ENCODE peak calls at places on chromosomes 4 and X, in five cellular contexts. J, B, L, X and V are unnamed samples.
A peak's percentile ranks its signal among the peaks of the same experiment; 100 is the strongest.

GRCh38 chrX:70444326-70445196 is at the start of gene DLG3:
- DNase-seq in B (peak; percentile 38), J (no peak), X (peak; percentile 81), L (peak; percentile 38), V (no peak)

GRCh38 chr4:146146918-146147317 is 28.6 kb upstream of the LSM6 start:
- DNase-seq in X (no peak), J (no peak), L (no peak), B (no peak), V (no peak)

GRCh38 chr4:108779958-108780357 is 17.1 kb upstream of the ETNPPL start:
- DNase-seq in J (no peak), B (no peak), X (no peak), L (no peak), V (no peak)

GRCh38 chr4:8241895-8242696 is 27.5 kb upstream of the HTRA3 start:
- DNase-seq in L (peak; percentile 48), J (no peak), X (peak; percentile 93), B (no peak), V (no peak)

GRCh38 chr4:3529363-3529762 is 2.9 kb downstream of the LRPAP1 start:
- DNase-seq in J (no peak), B (no peak), X (no peak), L (no peak), V (peak; percentile 92)

GRCh38 chr4:110748071-110748470 is 125.2 kb upstream of the PITX2 start:
- DNase-seq in X (no peak), B (no peak), J (no peak), L (no peak), V (no peak)

GRCh38 chrX:130084651-130085237 is 25.6 kb downstream of the ELF4 start:
- DNase-seq in X (no peak), L (no peak), J (no peak), B (no peak), V (peak; percentile 37)

GRCh38 chr4:74627516-74627915 is 166.8 kb downstream of the BTC start:
- DNase-seq in J (no peak), L (no peak), B (no peak), X (no peak), V (no peak)

GRCh38 chrX:10045327-10046000 is 78.3 kb downstream of the CLDN34 start:
- DNase-seq in L (no peak), B (no peak), X (no peak), J (no peak), V (no peak)

GRCh38 chrX:150625875-150626274 is 57.5 kb downstream of the MTM1 start:
- DNase-seq in X (no peak), B (no peak), J (no peak), L (no peak), V (no peak)

GRCh38 chr4:16029329-16029728 is 54.5 kb downstream of the PROM1 start:
- DNase-seq in X (no peak), J (no peak), B (no peak), L (no peak), V (no peak)

GRCh38 chrX:26032141-26032917 is 105.8 kb upstream of the MAGEB18 start:
- DNase-seq in J (no peak), B (no peak), X (no peak), L (no peak), V (no peak)

GRCh38 chr4:179586460-179586859 is 2144.2 kb upstream of the AGA start:
- DNase-seq in B (no peak), X (no peak), J (no peak), L (no peak), V (no peak)

GRCh38 chr4:56821394-56822263 is at the start of gene SPINK2:
- DNase-seq in L (no peak), B (no peak), J (no peak), X (peak; percentile 87), V (no peak)

GRCh38 chr4:15118281-15118680 is 116.0 kb downstream of the CPEB2 start:
- DNase-seq in L (no peak), X (no peak), J (no peak), B (no peak), V (no peak)

GRCh38 chr4:31275906-31276305 is 555.7 kb downstream of the PCDH7 start:
- DNase-seq in J (no peak), L (no peak), X (no peak), B (no peak), V (no peak)

GRCh38 chr4:102601586-102602227 is 100.5 kb downstream of the NFKB1 start:
- DNase-seq in J (no peak), X (no peak), B (no peak), L (no peak), V (no peak)

GRCh38 chrX:102697506-102697905 is 14.7 kb upstream of the GPRASP2 start:
- DNase-seq in B (no peak), J (no peak), L (no peak), X (no peak), V (no peak)

GRCh38 chr4:109406337-109406931 is 27.2 kb upstream of the SEC24B start:
- DNase-seq in L (peak; percentile 8), J (peak; percentile 8), B (no peak), X (peak; percentile 72), V (peak; percentile 42)

GRCh38 chrX:100424012-100424411 is 13.9 kb upstream of the PCDH19 start:
- DNase-seq in X (peak; percentile 38), L (no peak), J (no peak), B (no peak), V (no peak)

GRCh38 chrX:154466907-154467306 is 8.8 kb downstream of the PLXNA3 start:
- DNase-seq in B (no peak), J (no peak), L (no peak), X (no peak), V (no peak)

GRCh38 chrX:45134303-45134702 is 66.4 kb downstream of the DIPK2B start:
- DNase-seq in B (no peak), X (no peak), L (peak; percentile 89), J (no peak), V (no peak)

GRCh38 chr4:72701987-72702819 is 133.2 kb upstream of the ADAMTS3 start:
- DNase-seq in X (peak; percentile 76), B (peak; percentile 35), L (peak; percentile 2), J (peak; percentile 10), V (peak; percentile 34)

GRCh38 chr4:148154769-148155168 is 287.4 kb downstream of the NR3C2 start:
- DNase-seq in X (no peak), L (no peak), J (no peak), B (no peak), V (no peak)

GRCh38 chr4:188109157-188109755 is at the start of gene TRIML2:
- DNase-seq in X (no peak), L (no peak), B (no peak), J (no peak), V (no peak)

GRCh38 chr4:77819409-77819835 is 254 bp upstream of the CNOT6L start:
- DNase-seq in B (no peak), X (no peak), J (no peak), L (no peak), V (no peak)